ENCODE peak calls at places on chromosomes 3 and 15, in nine cellular contexts. One of them, this sample, is unnamed.

GRCh38 chr3:172272699-172273098 is 175.6 kb downstream of the GHSR start:
- DNase-seq in MCF 10A: no peak
- DNase-seq in adrenal gland: no peak
- DNase-seq in osteoblast: no peak
- DNase-seq in left lung: no peak
- DNase-seq in A549: no peak
- DNase-seq in testis: no peak
- DNase-seq in H9: no peak
- DNase-seq in fibroblast of lung: peak
- DNase-seq in this sample: no peak

GRCh38 chr3:175381685-175382084 is 522.6 kb downstream of the NAALADL2 start:
- DNase-seq in MCF 10A: no peak
- DNase-seq in adrenal gland: no peak
- DNase-seq in osteoblast: no peak
- DNase-seq in left lung: no peak
- DNase-seq in A549: no peak
- DNase-seq in testis: no peak
- DNase-seq in H9: no peak
- DNase-seq in fibroblast of lung: no peak
- DNase-seq in this sample: no peak

GRCh38 chr15:73143763-73144155 is 91.5 kb downstream of the NEO1 start:
- DNase-seq in MCF 10A: no peak
- DNase-seq in adrenal gland: no peak
- DNase-seq in osteoblast: no peak
- DNase-seq in left lung: no peak
- DNase-seq in A549: no peak
- DNase-seq in testis: no peak
- DNase-seq in H9: no peak
- DNase-seq in fibroblast of lung: no peak
- DNase-seq in this sample: no peak

GRCh38 chr3:110344897-110345767 is 726.5 kb upstream of the NECTIN3 start:
- DNase-seq in MCF 10A: no peak
- DNase-seq in adrenal gland: no peak
- DNase-seq in osteoblast: no peak
- DNase-seq in left lung: no peak
- DNase-seq in A549: peak
- DNase-seq in testis: no peak
- DNase-seq in H9: no peak
- DNase-seq in fibroblast of lung: peak
- DNase-seq in this sample: no peak

GRCh38 chr3:105518806-105519418 is 152.2 kb downstream of the ALCAM start:
- DNase-seq in MCF 10A: peak
- DNase-seq in adrenal gland: no peak
- DNase-seq in osteoblast: no peak
- DNase-seq in left lung: no peak
- DNase-seq in A549: peak
- DNase-seq in testis: peak
- DNase-seq in H9: no peak
- DNase-seq in fibroblast of lung: peak
- DNase-seq in this sample: no peak

GRCh38 chr3:69370156-69370944 is 15.5 kb downstream of the FRMD4B start:
- DNase-seq in MCF 10A: peak
- DNase-seq in adrenal gland: no peak
- DNase-seq in osteoblast: peak
- DNase-seq in left lung: peak
- DNase-seq in A549: no peak
- DNase-seq in testis: peak
- DNase-seq in H9: no peak
- DNase-seq in fibroblast of lung: no peak
- DNase-seq in this sample: peak

GRCh38 chr3:113441051-113441770 is at the start of gene CFAP44:
- DNase-seq in MCF 10A: no peak
- DNase-seq in adrenal gland: peak
- DNase-seq in osteoblast: peak
- DNase-seq in left lung: peak
- DNase-seq in A549: no peak
- DNase-seq in testis: peak
- DNase-seq in H9: peak
- DNase-seq in fibroblast of lung: peak
- DNase-seq in this sample: peak

GRCh38 chr3:125116311-125117069 is 60.7 kb upstream of the HEG1 start:
- DNase-seq in MCF 10A: peak
- DNase-seq in adrenal gland: no peak
- DNase-seq in osteoblast: peak
- DNase-seq in left lung: no peak
- DNase-seq in A549: no peak
- DNase-seq in testis: peak
- DNase-seq in H9: no peak
- DNase-seq in fibroblast of lung: peak
- DNase-seq in this sample: no peak

GRCh38 chr3:141129049-141130038 is 78.2 kb downstream of the SPSB4 start:
- DNase-seq in MCF 10A: no peak
- DNase-seq in adrenal gland: no peak
- DNase-seq in osteoblast: no peak
- DNase-seq in left lung: no peak
- DNase-seq in A549: no peak
- DNase-seq in testis: no peak
- DNase-seq in H9: no peak
- DNase-seq in fibroblast of lung: no peak
- DNase-seq in this sample: no peak

GRCh38 chr15:39016706-39017105 is 452.1 kb upstream of the RASGRP1 start:
- DNase-seq in MCF 10A: no peak
- DNase-seq in adrenal gland: no peak
- DNase-seq in osteoblast: peak
- DNase-seq in left lung: no peak
- DNase-seq in A549: no peak
- DNase-seq in testis: no peak
- DNase-seq in H9: no peak
- DNase-seq in fibroblast of lung: peak
- DNase-seq in this sample: no peak

GRCh38 chr15:73686781-73687256 is 2.6 kb downstream of the CD276 start:
- DNase-seq in MCF 10A: peak
- DNase-seq in adrenal gland: no peak
- DNase-seq in osteoblast: peak
- DNase-seq in left lung: no peak
- DNase-seq in A549: peak
- DNase-seq in testis: no peak
- DNase-seq in H9: no peak
- DNase-seq in fibroblast of lung: peak
- DNase-seq in this sample: no peak

GRCh38 chr15:35410775-35411174 is 135.2 kb downstream of the DPH6 start:
- DNase-seq in MCF 10A: no peak
- DNase-seq in adrenal gland: no peak
- DNase-seq in osteoblast: no peak
- DNase-seq in left lung: no peak
- DNase-seq in A549: no peak
- DNase-seq in testis: no peak
- DNase-seq in H9: no peak
- DNase-seq in fibroblast of lung: no peak
- DNase-seq in this sample: no peak

GRCh38 chr3:50617096-50617791 is at the start of gene MAPKAPK3:
- DNase-seq in MCF 10A: peak
- DNase-seq in adrenal gland: no peak
- DNase-seq in osteoblast: peak
- DNase-seq in left lung: peak
- DNase-seq in A549: no peak
- DNase-seq in testis: peak
- DNase-seq in H9: no peak
- DNase-seq in fibroblast of lung: no peak
- DNase-seq in this sample: no peak

GRCh38 chr15:74781673-74782595 is at the start of gene CSK:
- DNase-seq in MCF 10A: peak
- DNase-seq in adrenal gland: peak
- DNase-seq in osteoblast: peak
- DNase-seq in left lung: peak
- DNase-seq in A549: peak
- DNase-seq in testis: peak
- DNase-seq in H9: peak
- DNase-seq in fibroblast of lung: peak
- DNase-seq in this sample: peak

GRCh38 chr3:51311055-51311454 is 74.0 kb upstream of the MANF start:
- DNase-seq in MCF 10A: peak
- DNase-seq in adrenal gland: no peak
- DNase-seq in osteoblast: peak
- DNase-seq in left lung: no peak
- DNase-seq in A549: peak
- DNase-seq in testis: no peak
- DNase-seq in H9: no peak
- DNase-seq in fibroblast of lung: peak
- DNase-seq in this sample: no peak

GRCh38 chr3:195110647-195111321 is 160.2 kb downstream of the XXYLT1 start:
- DNase-seq in MCF 10A: no peak
- DNase-seq in adrenal gland: no peak
- DNase-seq in osteoblast: no peak
- DNase-seq in left lung: no peak
- DNase-seq in A549: no peak
- DNase-seq in testis: peak
- DNase-seq in H9: no peak
- DNase-seq in fibroblast of lung: peak
- DNase-seq in this sample: no peak

GRCh38 chr3:134312873-134313838 is 61.1 kb downstream of the AMOTL2 start:
- DNase-seq in MCF 10A: no peak
- DNase-seq in adrenal gland: peak
- DNase-seq in osteoblast: peak
- DNase-seq in left lung: peak
- DNase-seq in A549: peak
- DNase-seq in testis: peak
- DNase-seq in H9: peak
- DNase-seq in fibroblast of lung: peak
- DNase-seq in this sample: no peak
- TF ChIP-seq CTCF in MCF 10A: no peak
- TF ChIP-seq CTCF in adrenal gland: peak
- TF ChIP-seq CTCF in osteoblast: no peak
- TF ChIP-seq CTCF in left lung: no peak
- TF ChIP-seq CTCF in A549: peak
- TF ChIP-seq CTCF in testis: peak
- TF ChIP-seq CTCF in H9: peak
- TF ChIP-seq CTCF in fibroblast of lung: peak
- TF ChIP-seq CTCF in this sample: no peak

DNA sequence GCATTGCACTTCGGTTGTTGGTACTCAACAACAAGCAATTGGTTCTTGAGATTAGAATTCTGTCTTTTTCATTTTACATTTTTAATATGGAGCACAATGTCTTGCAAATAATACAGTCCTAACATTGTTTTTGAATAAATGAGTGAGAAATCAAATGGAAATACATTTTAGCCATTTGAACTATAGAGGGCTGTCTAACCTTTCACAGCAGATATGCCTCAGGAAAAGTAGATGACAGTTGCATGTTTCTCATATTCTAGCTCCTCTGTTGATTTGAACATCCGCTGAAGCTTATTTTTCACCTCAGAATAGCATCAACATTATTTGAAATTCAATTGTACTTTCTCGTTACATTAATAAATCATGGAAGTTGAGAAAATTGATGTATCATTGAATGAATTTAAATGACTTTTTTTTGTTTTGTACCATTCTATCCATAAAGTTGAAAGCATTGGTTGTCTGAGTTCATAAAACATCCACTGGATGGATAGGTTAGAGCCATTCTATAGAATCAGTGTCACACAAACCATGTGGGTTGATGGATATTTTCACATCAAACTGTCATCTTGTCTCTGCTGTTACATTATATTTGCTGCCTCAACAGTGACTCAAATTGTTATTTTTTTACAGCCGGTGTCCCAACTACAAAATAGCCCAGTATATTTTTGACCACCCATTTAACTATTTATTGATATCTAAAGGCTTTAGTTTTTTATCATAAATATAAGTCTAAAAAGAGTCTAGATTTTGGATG is 928.3 kb downstream of the NSUN3 start:
- DNase-seq in MCF 10A: no peak
- DNase-seq in adrenal gland: no peak
- DNase-seq in osteoblast: no peak
- DNase-seq in left lung: no peak
- DNase-seq in A549: no peak
- DNase-seq in testis: no peak
- DNase-seq in H9: no peak
- DNase-seq in fibroblast of lung: no peak
- DNase-seq in this sample: no peak
- TF ChIP-seq CTCF in MCF 10A: no peak
- TF ChIP-seq CTCF in adrenal gland: no peak
- TF ChIP-seq CTCF in osteoblast: no peak
- TF ChIP-seq CTCF in left lung: no peak
- TF ChIP-seq CTCF in A549: no peak
- TF ChIP-seq CTCF in testis: no peak
- TF ChIP-seq CTCF in H9: no peak
- TF ChIP-seq CTCF in fibroblast of lung: no peak
- TF ChIP-seq CTCF in this sample: no peak

DNA sequence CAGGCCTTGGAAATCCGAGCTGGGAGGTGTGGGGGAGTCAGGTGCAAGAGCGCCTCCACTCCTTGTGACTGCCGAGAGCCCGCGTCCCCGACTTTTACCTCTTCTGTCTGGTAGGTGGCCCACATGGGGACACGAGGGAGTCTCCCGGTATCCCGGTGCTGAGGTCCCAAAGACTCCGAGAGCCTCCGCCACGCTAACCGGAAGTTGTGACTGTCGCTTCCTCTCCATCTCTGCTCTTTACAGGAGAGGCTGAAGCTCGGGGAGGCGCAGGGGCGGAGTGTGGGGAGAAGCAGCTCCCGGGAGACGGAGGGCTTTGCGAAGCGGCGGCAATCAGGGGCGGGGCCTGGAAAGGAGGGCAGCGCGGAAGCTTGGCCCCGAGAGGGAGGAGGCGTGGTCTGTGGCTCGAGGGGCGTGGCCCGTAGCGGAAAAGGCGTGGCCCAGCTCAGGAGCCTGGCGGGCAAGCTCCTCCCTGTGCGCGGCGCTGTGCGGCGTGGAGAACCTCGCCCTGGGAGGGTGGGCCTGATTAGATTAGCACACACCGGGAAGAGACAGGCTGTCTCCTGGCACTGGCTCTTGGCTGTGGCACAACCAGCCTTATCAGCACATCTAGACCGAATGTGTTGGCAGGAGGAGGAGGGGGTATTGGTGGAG is 143.9 kb downstream of the GABRB3 start:
- DNase-seq in MCF 10A: no peak
- DNase-seq in adrenal gland: peak
- DNase-seq in osteoblast: no peak
- DNase-seq in left lung: peak
- DNase-seq in A549: peak
- DNase-seq in testis: peak
- DNase-seq in H9: peak
- DNase-seq in fibroblast of lung: peak
- DNase-seq in this sample: no peak
- TF ChIP-seq CTCF in MCF 10A: no peak
- TF ChIP-seq CTCF in adrenal gland: no peak
- TF ChIP-seq CTCF in osteoblast: no peak
- TF ChIP-seq CTCF in left lung: no peak
- TF ChIP-seq CTCF in A549: peak
- TF ChIP-seq CTCF in testis: no peak
- TF ChIP-seq CTCF in H9: no peak
- TF ChIP-seq CTCF in fibroblast of lung: no peak
- TF ChIP-seq CTCF in this sample: no peak

DNA sequence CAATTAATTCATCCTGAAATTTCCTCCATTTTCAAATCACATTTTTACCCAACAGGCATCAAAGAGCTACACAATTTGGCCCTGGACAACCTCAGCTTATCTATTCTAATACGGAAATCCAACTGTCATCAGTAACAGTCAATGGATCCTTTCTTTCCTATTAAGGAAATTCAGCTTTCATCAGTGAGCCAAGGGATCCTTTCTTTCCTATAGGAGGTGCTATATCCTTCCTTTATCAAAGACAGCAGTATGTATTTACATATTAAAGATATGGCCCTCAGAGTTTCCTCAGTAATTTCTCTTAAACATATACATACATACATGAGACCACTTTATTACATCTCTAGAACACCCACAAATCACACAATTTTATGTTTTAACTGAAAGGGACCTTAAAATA is 10.1 kb downstream of the DHX36 start:
- DNase-seq in MCF 10A: no peak
- DNase-seq in adrenal gland: no peak
- DNase-seq in osteoblast: no peak
- DNase-seq in left lung: no peak
- DNase-seq in A549: no peak
- DNase-seq in testis: no peak
- DNase-seq in H9: no peak
- DNase-seq in fibroblast of lung: no peak
- DNase-seq in this sample: no peak
- TF ChIP-seq CTCF in MCF 10A: no peak
- TF ChIP-seq CTCF in adrenal gland: no peak
- TF ChIP-seq CTCF in osteoblast: no peak
- TF ChIP-seq CTCF in left lung: no peak
- TF ChIP-seq CTCF in A549: no peak
- TF ChIP-seq CTCF in testis: no peak
- TF ChIP-seq CTCF in H9: peak
- TF ChIP-seq CTCF in fibroblast of lung: no peak
- TF ChIP-seq CTCF in this sample: no peak